ENCODE peak calls at places on chromosomes 4 and X, in four cellular contexts. One of them, this sample, is unnamed. For H3K9me3 and H3K4me1, the result is how much of the 10 kb centered on the place peaks cover.

GRCh38 chr4:2243682-2244380 is 1.9 kb upstream of the HAUS3 start:
- DNase-seq in left lung: peak
- DNase-seq in neural progenitor cell: no peak
- DNase-seq in lung: peak
- DNase-seq in this sample: peak

GRCh38 chrX:19907794-19908193 is 20.4 kb upstream of the SH3KBP1 start:
- DNase-seq in left lung: no peak
- DNase-seq in neural progenitor cell: no peak
- DNase-seq in lung: no peak
- DNase-seq in this sample: no peak

GRCh38 chr4:28462766-28463165 is 1602.1 kb downstream of the STIM2 start:
- DNase-seq in left lung: no peak
- DNase-seq in neural progenitor cell: peak
- DNase-seq in lung: no peak
- DNase-seq in this sample: no peak

GRCh38 chrX:152632445-152633097 is 5.1 kb upstream of the GABRQ start:
- DNase-seq in left lung: no peak
- DNase-seq in lung: peak
- DNase-seq in neural progenitor cell: peak
- DNase-seq in this sample: peak

GRCh38 chrX:137212078-137212632 is 178.4 kb upstream of the GPR101 start:
- DNase-seq in neural progenitor cell: no peak
- DNase-seq in left lung: no peak
- DNase-seq in lung: no peak
- DNase-seq in this sample: no peak

GRCh38 chr4:112516076-112516385 is at the start of gene NEUROG2:
- DNase-seq in lung: no peak
- DNase-seq in neural progenitor cell: no peak
- DNase-seq in left lung: no peak
- DNase-seq in this sample: no peak

GRCh38 chr4:161303551-161303950 is 860.2 kb downstream of the FSTL5 start:
- DNase-seq in left lung: no peak
- DNase-seq in neural progenitor cell: no peak
- DNase-seq in lung: no peak
- DNase-seq in this sample: no peak

GRCh38 chr4:32226201-32226600 is 1506.0 kb downstream of the PCDH7 start:
- DNase-seq in neural progenitor cell: no peak
- DNase-seq in lung: no peak
- DNase-seq in left lung: no peak
- DNase-seq in this sample: no peak

GRCh38 chrX:8711401-8711800 is 20.5 kb downstream of the ANOS1 start:
- DNase-seq in neural progenitor cell: no peak
- DNase-seq in lung: no peak
- DNase-seq in left lung: no peak
- DNase-seq in this sample: no peak

GRCh38 chr4:105496899-105497298 is 23.0 kb upstream of the PPA2 start:
- DNase-seq in neural progenitor cell: peak
- DNase-seq in lung: no peak
- DNase-seq in left lung: no peak
- DNase-seq in this sample: no peak

GRCh38 chrX:65718538-65718937 is 51.1 kb downstream of the MSN start:
- DNase-seq in neural progenitor cell: no peak
- DNase-seq in lung: no peak
- DNase-seq in left lung: no peak
- DNase-seq in this sample: no peak

GRCh38 chr4:133943081-133943480 is 258.5 kb downstream of the PABPC4L start:
- DNase-seq in lung: no peak
- DNase-seq in left lung: no peak
- DNase-seq in neural progenitor cell: no peak
- DNase-seq in this sample: no peak

GRCh38 chrX:34487364-34487763 is 169.7 kb downstream of the TMEM47 start:
- DNase-seq in lung: no peak
- DNase-seq in left lung: no peak
- DNase-seq in neural progenitor cell: no peak
- DNase-seq in this sample: no peak

GRCh38 chrX:49812177-49812576 is 16.9 kb upstream of the PAGE4 start:
- DNase-seq in lung: no peak
- DNase-seq in neural progenitor cell: no peak
- DNase-seq in left lung: no peak
- DNase-seq in this sample: no peak

GRCh38 chr4:19455850-19456602 is 795.7 kb upstream of the SLIT2 start:
- DNase-seq in neural progenitor cell: no peak
- DNase-seq in lung: no peak
- DNase-seq in left lung: peak
- DNase-seq in this sample: no peak
- H3K9me3 ChIP-seq in neural progenitor cell: under half
- H3K9me3 ChIP-seq in lung: under half
- H3K9me3 ChIP-seq in left lung: under half
- H3K9me3 ChIP-seq in this sample: under half

GRCh38 chr4:37934096-37934495 is 26.1 kb upstream of the PTTG2 start:
- DNase-seq in left lung: no peak
- DNase-seq in neural progenitor cell: no peak
- DNase-seq in lung: no peak
- DNase-seq in this sample: no peak

GRCh38 chr4:37936889-37937498 is 23.2 kb upstream of the PTTG2 start:
- DNase-seq in left lung: no peak
- DNase-seq in lung: no peak
- DNase-seq in neural progenitor cell: no peak
- DNase-seq in this sample: no peak

GRCh38 chr4:37938208-37938607 is 22.0 kb upstream of the PTTG2 start:
- DNase-seq in left lung: no peak
- DNase-seq in neural progenitor cell: no peak
- DNase-seq in lung: no peak
- DNase-seq in this sample: no peak

GRCh38 chr4:37934609-37935008 is 25.6 kb upstream of the PTTG2 start:
- DNase-seq in left lung: no peak
- DNase-seq in lung: no peak
- DNase-seq in neural progenitor cell: no peak
- DNase-seq in this sample: no peak

DNA sequence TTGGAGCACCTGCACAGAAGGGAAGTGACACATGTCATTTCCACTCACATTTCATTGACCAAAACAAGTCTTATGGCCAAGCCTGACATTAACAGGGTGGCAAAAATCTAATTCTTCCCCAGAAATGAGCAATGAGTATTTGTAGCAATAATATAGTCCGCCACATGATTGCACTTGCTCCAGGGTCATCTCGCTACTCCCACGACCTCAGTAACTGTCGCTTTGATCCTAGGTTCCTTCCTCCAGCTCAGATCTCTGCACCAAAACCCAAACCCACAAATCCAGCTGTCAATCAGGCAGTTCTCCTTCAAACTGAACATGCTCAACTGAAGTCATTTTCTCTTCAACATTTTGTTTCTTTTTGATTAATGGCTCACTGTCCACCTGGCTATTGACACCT is 25.2 kb upstream of the PTTG2 start:
- DNase-seq in lung: no peak
- DNase-seq in neural progenitor cell: no peak
- DNase-seq in left lung: no peak
- DNase-seq in this sample: no peak
- H3K4me1 ChIP-seq in lung: under half
- H3K4me1 ChIP-seq in neural progenitor cell: under half
- H3K4me1 ChIP-seq in left lung: under half
- H3K4me1 ChIP-seq in this sample: under half

DNA sequence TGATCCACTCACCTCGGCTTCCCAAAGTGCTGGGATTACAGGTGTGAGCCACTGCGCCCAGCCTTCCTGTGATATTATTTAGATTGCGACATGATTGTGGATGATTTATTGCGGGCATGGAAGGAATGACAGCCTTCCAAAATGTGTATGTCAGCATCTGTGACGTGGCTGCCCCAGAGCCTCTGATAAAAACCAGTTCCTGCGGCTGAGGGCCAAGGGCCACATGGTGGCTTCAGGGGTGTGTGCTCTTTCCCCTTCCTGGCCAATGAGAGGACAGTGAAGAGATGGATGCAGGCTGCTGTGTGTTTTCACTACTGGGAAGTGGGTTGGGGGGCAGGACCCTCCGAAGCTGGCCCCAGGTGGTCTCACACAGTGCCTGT is 57.4 kb upstream of the HGFAC start:
- DNase-seq in lung: no peak
- DNase-seq in neural progenitor cell: no peak
- DNase-seq in left lung: peak
- DNase-seq in this sample: no peak
- H3K27ac ChIP-seq in lung: peak
- H3K27ac ChIP-seq in neural progenitor cell: no peak
- H3K27ac ChIP-seq in left lung: peak
- H3K27ac ChIP-seq in this sample: peak

GRCh38 chrX:64176876-64177275 is 28.6 kb downstream of the AMER1 start:
- DNase-seq in left lung: no peak
- DNase-seq in neural progenitor cell: no peak
- DNase-seq in lung: no peak
- DNase-seq in this sample: no peak
- H3K9me3 ChIP-seq in left lung: under half
- H3K9me3 ChIP-seq in neural progenitor cell: under half
- H3K9me3 ChIP-seq in lung: under half
- H3K9me3 ChIP-seq in this sample: under half

GRCh38 chr4:15651682-15652081 is 3.5 kb downstream of the FBXL5 start:
- DNase-seq in neural progenitor cell: no peak
- DNase-seq in lung: no peak
- DNase-seq in left lung: no peak
- DNase-seq in this sample: no peak

GRCh38 chr4:15653430-15653829 is 1.7 kb downstream of the FBXL5 start:
- DNase-seq in lung: no peak
- DNase-seq in left lung: no peak
- DNase-seq in neural progenitor cell: no peak
- DNase-seq in this sample: no peak

GRCh38 chr4:15652191-15652590 is 3.0 kb downstream of the FBXL5 start:
- DNase-seq in left lung: no peak
- DNase-seq in neural progenitor cell: no peak
- DNase-seq in lung: no peak
- DNase-seq in this sample: no peak

GRCh38 chr4:15649914-15650545 is 5.1 kb downstream of the FBXL5 start:
- DNase-seq in lung: peak
- DNase-seq in left lung: no peak
- DNase-seq in neural progenitor cell: peak
- DNase-seq in this sample: peak

GRCh38 chr4:15648600-15648999 is 6.6 kb downstream of the FBXL5 start:
- DNase-seq in neural progenitor cell: no peak
- DNase-seq in lung: no peak
- DNase-seq in left lung: no peak
- DNase-seq in this sample: no peak
- H3K4me1 ChIP-seq in neural progenitor cell: under half
- H3K4me1 ChIP-seq in lung: under half
- H3K4me1 ChIP-seq in left lung: under half
- H3K4me1 ChIP-seq in this sample: under half